ENCODE peak calls at places on chromosomes 4 and X, in nine cellular contexts. O is K562, B is mesenchymal stem cell, M is natural killer cell, Y is MCF 10A, U is lung, E is T-helper 22 cell, Z is NCI-H1092 treated with DMSO at 0.1 percent for 48 hours, W is COLO829. K is an unnamed sample.

GRCh38 chr4:25621027-25621930 is 34.4 kb upstream of the SLC34A2 start:
- DNase-seq in B (no peak), W (no peak), M (no peak), Y (no peak), Z (no peak), E (no peak), U (no peak), O (no peak), K (no peak)

GRCh38 chr4:145001635-145002034 is 96.4 kb downstream of the ANAPC10 start:
- DNase-seq in M (no peak), Z (no peak), E (no peak), U (no peak), O (no peak), Y (no peak), B (peak; percentile 54), W (no peak), K (no peak)

GRCh38 chr4:168304744-168305459 is 13.7 kb downstream of the DDX60 start:
- DNase-seq in Z (peak; percentile 15), M (no peak), U (no peak), B (peak; percentile 84), Y (peak; percentile 94), O (no peak), W (no peak), E (no peak), K (peak; percentile 18)

GRCh38 chrX:9033179-9033578 is 748 bp downstream of the FAM9B start:
- DNase-seq in U (no peak), O (no peak), W (no peak), E (no peak), B (no peak), M (no peak), Z (no peak), Y (no peak), K (no peak)

GRCh38 chr4:122232633-122233032 is 80.5 kb downstream of the BLTP1 start:
- DNase-seq in O (no peak), Z (no peak), M (no peak), W (no peak), U (no peak), B (no peak), E (no peak), Y (no peak), K (no peak)

GRCh38 chr4:145760176-145760575 is 80.2 kb downstream of the C4orf51 start:
- DNase-seq in U (no peak), B (no peak), Z (no peak), W (no peak), O (no peak), E (no peak), Y (no peak), M (no peak), K (no peak)

GRCh38 chr4:42281324-42282020 is 115.8 kb upstream of the SHISA3 start:
- DNase-seq in E (no peak), Z (no peak), U (no peak), W (no peak), Y (no peak), O (no peak), B (no peak), M (no peak), K (no peak)

GRCh38 chr4:12555011-12555410 is 929.1 kb downstream of the RAB28 start:
- DNase-seq in E (no peak), U (no peak), W (no peak), Z (no peak), B (peak; percentile 75), M (no peak), Y (peak; percentile 91), O (no peak), K (no peak)

GRCh38 chrX:113594504-113594903 is 753.9 kb upstream of the AMOT start:
- DNase-seq in U (no peak), M (no peak), W (no peak), O (no peak), Y (peak; percentile 0), E (no peak), Z (no peak), B (no peak), K (no peak)

GRCh38 chr4:119623025-119623424 is 5.6 kb downstream of the PDE5A start:
- DNase-seq in U (no peak), E (no peak), M (no peak), W (no peak), Z (no peak), Y (no peak), O (no peak), B (no peak), K (peak; percentile 9)

GRCh38 chr4:76584235-76585152 is 149.5 kb downstream of the SHROOM3 start:
- DNase-seq in Y (no peak), Z (no peak), W (no peak), E (no peak), O (no peak), M (no peak), U (no peak), B (peak; percentile 96), K (no peak)

GRCh38 chr4:126267689-126268088 is 952.9 kb downstream of the FAT4 start:
- DNase-seq in U (no peak), Z (no peak), Y (peak; percentile 33), B (peak; percentile 45), E (no peak), M (no peak), W (no peak), O (no peak), K (peak; percentile 30)

GRCh38 chrX:8731579-8732395 is at the start of gene ANOS1:
- DNase-seq in Y (no peak), Z (peak; percentile 32), M (no peak), W (no peak), E (no peak), U (peak; percentile 80), B (peak; percentile 22), O (no peak), K (peak; percentile 4)

GRCh38 chrX:32524385-32524784 is 687.0 kb downstream of the DMD start:
- DNase-seq in Z (peak; percentile 46), Y (no peak), W (peak; percentile 68), B (no peak), E (no peak), M (no peak), O (no peak), U (no peak), K (no peak)

K was measured in GM03348.